ENCODE peak calls at places on chromosomes 13 and 19, in six cellular contexts. R, S, D, G, J and U are unnamed samples.

GRCh38 chr19:38617283-38617763 is 430 bp downstream of the MAP4K1 start:
- DNase-seq in G (no peak), J (no peak), R (no peak), D (peak; percentile 10), S (no peak), U (no peak)

GRCh38 chr13:67440240-67440639 is 210.1 kb upstream of the PCDH9 start:
- DNase-seq in R (no peak), S (no peak), D (no peak), J (no peak), G (no peak), U (no peak)

GRCh38 chr19:3266792-3267469 is 42.5 kb downstream of the CELF5 start:
- DNase-seq in S (no peak), D (no peak), R (no peak), G (no peak), J (no peak), U (no peak)

GRCh38 chr13:106143392-106143791 is 392.1 kb downstream of the EFNB2 start:
- DNase-seq in R (no peak), G (no peak), S (no peak), J (no peak), D (no peak), U (no peak)

GRCh38 chr19:38671654-38672053 is 24.2 kb downstream of the ACTN4 start:
- DNase-seq in G (no peak), S (no peak), D (no peak), J (no peak), R (no peak), U (no peak)

GRCh38 chr19:3849092-3849491 is 19.7 kb downstream of the ZFR2 start:
- DNase-seq in R (no peak), J (peak; percentile 13), S (peak; percentile 30), D (no peak), G (peak; percentile 49), U (peak; percentile 24)

GRCh38 chr19:53357821-53358581 is 7.5 kb upstream of the ZNF525 start:
- DNase-seq in D (no peak), S (no peak), R (no peak), G (no peak), J (no peak), U (no peak)

GRCh38 chr13:99218969-99219368 is 18.3 kb downstream of the UBAC2 start:
- DNase-seq in R (no peak), G (no peak), D (no peak), S (no peak), J (no peak), U (peak; percentile 32)

GRCh38 chr13:48595330-48596127 is 58.2 kb upstream of the CYSLTR2 start:
- DNase-seq in G (peak; percentile 88), J (peak; percentile 4), R (peak; percentile 41), S (peak; percentile 9), D (peak; percentile 43), U (peak; percentile 9)

GRCh38 chr13:50951366-50951765 is 41.8 kb downstream of the RNASEH2B start:
- DNase-seq in D (no peak), G (no peak), J (no peak), R (peak; percentile 37), S (no peak), U (no peak)

GRCh38 chr19:48403606-48404005 is 10.1 kb downstream of the GRIN2D start:
- DNase-seq in D (peak; percentile 39), G (peak; percentile 85), R (no peak), J (peak; percentile 11), S (no peak), U (no peak)

GRCh38 chr19:54481326-54481930 is 8.3 kb upstream of the CDC42EP5 start:
- DNase-seq in G (peak; percentile 73), J (peak; percentile 57), R (peak; percentile 22), S (no peak), D (no peak), U (no peak)

GRCh38 chr19:53881482-53882390 is at the start of gene PRKCG:
- DNase-seq in S (peak; percentile 36), D (peak; percentile 39), J (no peak), G (no peak), R (no peak), U (no peak)

GRCh38 chr13:24709186-24709913 is 29.1 kb downstream of the ATP12A start:
- DNase-seq in S (no peak), J (no peak), G (peak; percentile 61), D (no peak), R (no peak), U (peak; percentile 17)

GRCh38 chr19:23851966-23852365 is 62.7 kb upstream of the ZNF726 start:
- DNase-seq in J (no peak), S (no peak), D (no peak), R (no peak), G (no peak), U (no peak)

GRCh38 chr13:26476111-26476743 is 81.3 kb upstream of the WASF3 start:
- DNase-seq in G (no peak), J (no peak), D (no peak), R (no peak), S (no peak), U (no peak)

GRCh38 chr19:41098762-41099161 is 10.5 kb downstream of the CYP2A13 start:
- DNase-seq in D (no peak), J (no peak), R (no peak), G (no peak), S (no peak), U (no peak)

GRCh38 chr19:47445937-47446402 is 25.7 kb downstream of the SLC8A2 start:
- DNase-seq in G (peak; percentile 47), R (peak; percentile 27), S (peak; percentile 43), J (peak; percentile 74), D (peak; percentile 92), U (peak; percentile 34)

GRCh38 chr13:111177081-111177711 is 62.1 kb downstream of the ARHGEF7 start:
- DNase-seq in D (peak; percentile 43), G (no peak), R (peak; percentile 70), S (no peak), J (peak; percentile 65), U (no peak)

GRCh38 chr13:35879111-35879510 is 252.1 kb downstream of the DCLK1 start:
- DNase-seq in D (no peak), J (no peak), G (no peak), R (no peak), S (no peak), U (no peak)

GRCh38 chr19:16355293-16356043 is 30.8 kb downstream of the KLF2 start:
- DNase-seq in R (no peak), S (no peak), G (peak; percentile 65), D (peak; percentile 34), J (no peak), U (no peak)

GRCh38 chr13:114120486-114121430 is 11.7 kb downstream of the RASA3 start:
- DNase-seq in G (no peak), S (no peak), J (no peak), D (no peak), R (no peak), U (no peak)

GRCh38 chr19:38691938-38692457 is 44.5 kb downstream of the ACTN4 start:
- DNase-seq in J (no peak), S (no peak), R (no peak), D (no peak), G (no peak), U (no peak)

GRCh38 chr19:15759962-15760565 is 22.3 kb downstream of the OR10H3 start:
- DNase-seq in D (no peak), S (no peak), R (no peak), G (no peak), J (no peak), U (no peak)

GRCh38 chr19:1252221-1252817 is 3.9 kb downstream of the MIDN start:
- DNase-seq in D (no peak), S (no peak), J (peak; percentile 77), R (no peak), G (peak; percentile 90), U (no peak)